ENCODE peak calls at places on chromosomes 6 and 20, in eight cellular contexts. U, X, Q, C, Y, A, T and O are unnamed samples.

GRCh38 chr6:168605964-168606363 is 165.0 kb downstream of the SMOC2 start:
- DNase-seq in Y (no peak), T (no peak), C (no peak), Q (peak), X (peak), U (no peak), A (no peak), O (no peak)

GRCh38 chr20:15802020-15802419 is 771.2 kb downstream of the KIF16B start:
- DNase-seq in X (no peak), A (no peak), T (no peak), C (no peak), U (no peak), Y (no peak), Q (no peak), O (no peak)

GRCh38 chr20:60256811-60257210 is 298.6 kb downstream of the CDH26 start:
- DNase-seq in Y (peak), X (no peak), U (no peak), C (no peak), Q (no peak), A (no peak), T (no peak), O (no peak)

GRCh38 chr20:50931306-50932015 is at the start of gene ADNP:
- DNase-seq in A (peak), Y (peak), X (peak), C (no peak), U (peak), Q (peak), T (peak), O (peak)

GRCh38 chr6:43945778-43946100 is 175.7 kb downstream of the VEGFA start:
- DNase-seq in A (no peak), T (no peak), Y (no peak), U (no peak), X (no peak), C (no peak), Q (no peak), O (no peak)

GRCh38 chr6:5411414-5411813 is 150.1 kb downstream of the FARS2 start:
- DNase-seq in C (no peak), X (no peak), U (no peak), Y (no peak), A (no peak), T (no peak), Q (no peak), O (no peak)

GRCh38 chr6:37210313-37210898 is 40.5 kb downstream of the PIM1 start:
- DNase-seq in Q (peak), Y (peak), U (peak), A (peak), T (peak), C (no peak), X (peak), O (peak)

GRCh38 chr6:106849676-106850332 is 124.7 kb downstream of the CD24 start:
- DNase-seq in Q (no peak), A (no peak), C (no peak), U (no peak), X (no peak), Y (no peak), T (peak), O (peak)

GRCh38 chr20:32902456-32903420 is 44.0 kb downstream of the EFCAB8 start:
- DNase-seq in C (no peak), X (peak), T (peak), A (no peak), Q (peak), U (peak), Y (peak), O (peak)

GRCh38 chr6:135880066-135880972 is 28.8 kb downstream of the PDE7B start:
- DNase-seq in X (no peak), Y (no peak), T (peak), U (peak), C (no peak), A (no peak), Q (no peak), O (peak)

GRCh38 chr20:53813728-53814459 is 220.3 kb upstream of the ZNF217 start:
- DNase-seq in T (no peak), Y (no peak), Q (no peak), C (no peak), U (no peak), X (no peak), A (no peak), O (no peak)

GRCh38 chr20:46600286-46600752 is 49.9 kb upstream of the OCSTAMP start:
- DNase-seq in Q (no peak), T (no peak), X (peak), Y (peak), U (no peak), C (no peak), A (no peak), O (no peak)

GRCh38 chr6:37674161-37674560 is 23.5 kb downstream of the MDGA1 start:
- DNase-seq in Y (no peak), U (no peak), C (no peak), A (no peak), X (no peak), Q (no peak), T (no peak), O (no peak)

GRCh38 chr20:63626424-63627128 is at the start of gene GMEB2:
- DNase-seq in Q (peak), T (peak), X (peak), U (peak), C (no peak), Y (peak), A (peak), O (peak)

GRCh38 chr6:15319677-15320076 is 73.8 kb downstream of the JARID2 start:
- DNase-seq in Q (no peak), X (no peak), A (no peak), Y (no peak), U (no peak), C (no peak), T (no peak), O (no peak)

GRCh38 chr6:110999634-111000270 is 17.9 kb downstream of the RPF2 start:
- DNase-seq in Y (no peak), A (no peak), T (no peak), X (peak), U (peak), C (no peak), Q (no peak), O (no peak)

GRCh38 chr6:35341557-35341956 is 801 bp upstream of the PPARD start:
- DNase-seq in C (no peak), T (no peak), Q (no peak), X (peak), A (no peak), U (no peak), Y (peak), O (no peak)

GRCh38 chr6:37860226-37860839 is 40.8 kb downstream of the ZFAND3 start:
- DNase-seq in A (no peak), C (no peak), T (no peak), Q (peak), U (peak), X (peak), Y (peak), O (no peak)

GRCh38 chr6:35611235-35611634 is 77.5 kb downstream of the FKBP5 start:
- DNase-seq in Q (no peak), C (no peak), Y (peak), T (no peak), X (no peak), U (peak), A (no peak), O (no peak)

GRCh38 chr20:47905628-47906487 is 120.6 kb upstream of the SULF2 start:
- DNase-seq in C (no peak), U (no peak), Q (no peak), T (no peak), X (no peak), A (no peak), Y (no peak), O (no peak)

GRCh38 chr6:111589366-111589765 is 16.3 kb downstream of the TRAF3IP2 start:
- DNase-seq in T (no peak), U (peak), C (no peak), X (peak), A (no peak), Q (peak), Y (no peak), O (no peak)

GRCh38 chr20:14360386-14360785 is 23.0 kb upstream of the FLRT3 start:
- DNase-seq in X (peak), U (no peak), T (no peak), Q (no peak), C (no peak), A (no peak), Y (no peak), O (no peak)

GRCh38 chr20:60340232-60340631 is 382.0 kb downstream of the CDH26 start:
- DNase-seq in X (no peak), T (no peak), A (no peak), Q (no peak), Y (no peak), U (no peak), C (no peak), O (no peak)

GRCh38 chr20:3093861-3094361 is 9.4 kb upstream of the AVP start:
- DNase-seq in Y (no peak), X (no peak), Q (no peak), T (no peak), C (no peak), A (no peak), U (no peak), O (no peak)

GRCh38 chr6:31058128-31058894 is 48.0 kb downstream of the MUC22 start:
- DNase-seq in A (no peak), C (no peak), U (peak), X (peak), Y (no peak), T (no peak), Q (peak), O (no peak)

GRCh38 chr6:170344631-170345576 is 38.3 kb downstream of the FAM120B start:
- DNase-seq in Y (peak), T (no peak), X (peak), C (no peak), A (no peak), U (peak), Q (no peak), O (no peak)

GRCh38 chr6:167721291-167721690 is 105.4 kb upstream of the AFDN start:
- DNase-seq in A (no peak), Q (no peak), U (no peak), T (no peak), C (no peak), Y (peak), X (no peak), O (no peak)

GRCh38 chr6:13480631-13481501 is 6.5 kb downstream of the GFOD1 start:
- DNase-seq in C (no peak), A (no peak), Q (peak), U (no peak), T (no peak), Y (no peak), X (peak), O (no peak)

GRCh38 chr20:48002517-48002970 is 217.3 kb upstream of the SULF2 start:
- DNase-seq in Y (no peak), Q (no peak), U (no peak), C (no peak), T (peak), X (no peak), A (no peak), O (peak)

GRCh38 chr6:13873288-13874190 is 51.2 kb upstream of the RNF182 start:
- DNase-seq in X (no peak), A (peak), Q (peak), Y (peak), C (no peak), U (no peak), T (peak), O (peak)

GRCh38 chr20:24607402-24607801 is 138.0 kb downstream of the SYNDIG1 start:
- DNase-seq in Y (peak), C (no peak), X (no peak), Q (no peak), A (no peak), T (no peak), U (no peak), O (no peak)

GRCh38 chr20:63404129-63405085 is 43.3 kb upstream of the CHRNA4 start:
- DNase-seq in A (no peak), Y (no peak), Q (no peak), U (no peak), T (no peak), C (no peak), X (no peak), O (no peak)

GRCh38 chr6:166936079-166936787 is 20.1 kb downstream of the RNASET2 start:
- DNase-seq in T (no peak), A (no peak), Q (no peak), Y (no peak), C (no peak), U (no peak), X (no peak), O (no peak)

DNA sequence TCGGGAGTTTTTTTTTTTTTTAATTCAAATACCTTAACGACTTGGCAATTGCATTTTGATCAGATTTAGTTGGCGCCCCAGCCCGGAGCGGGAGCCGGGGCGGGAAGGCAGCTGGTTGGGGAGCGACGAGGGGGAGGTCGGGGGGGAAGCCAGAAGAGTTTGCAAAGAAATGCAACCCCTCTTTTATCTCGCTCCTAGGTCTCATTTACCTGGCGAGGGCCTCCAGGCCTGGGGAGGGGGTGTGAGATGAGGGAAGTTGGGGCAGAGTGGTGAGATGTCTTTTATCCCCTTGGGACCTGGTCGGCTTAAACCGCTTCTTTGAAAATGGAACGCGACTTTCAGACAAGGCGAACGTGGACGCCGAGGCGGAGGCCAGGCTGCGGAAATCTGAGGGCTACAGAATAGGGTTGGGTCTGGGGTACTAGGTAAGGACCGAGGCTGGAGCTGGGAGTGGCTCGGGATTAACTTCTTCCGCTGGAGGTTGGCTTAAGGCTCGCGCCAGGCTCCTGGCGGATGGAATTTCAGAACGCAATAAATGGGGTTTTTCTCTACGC is 40.3 kb downstream of the NCR2 start:
- DNase-seq in U (no peak), Y (peak), T (no peak), X (no peak), A (no peak), C (no peak), Q (no peak), O (no peak)
- TF ChIP-seq CTCF in U (no peak), Y (peak), T (no peak), X (no peak), A (no peak), C (no peak), Q (no peak), O (no peak)

GRCh38 chr6:121321282-121321681 is 13.0 kb downstream of the TBC1D32 start:
- DNase-seq in A (no peak), Q (no peak), C (no peak), U (no peak), X (no peak), T (no peak), Y (no peak), O (no peak)

GRCh38 chr6:121314407-121315112 is 19.7 kb downstream of the TBC1D32 start:
- DNase-seq in Q (no peak), Y (no peak), A (no peak), X (no peak), U (no peak), T (no peak), C (no peak), O (no peak)

GRCh38 chr6:121319603-121320002 is 14.7 kb downstream of the TBC1D32 start:
- DNase-seq in X (no peak), C (no peak), T (no peak), A (no peak), Q (no peak), Y (no peak), U (no peak), O (no peak)

GRCh38 chr6:121319112-121319553 is 15.1 kb downstream of the TBC1D32 start:
- DNase-seq in T (peak), A (no peak), Y (peak), U (no peak), Q (no peak), X (peak), C (no peak), O (no peak)
- TF ChIP-seq CTCF in T (no peak), A (peak), Y (peak), U (peak), Q (no peak), X (peak), C (peak), O (no peak)

GRCh38 chr6:57190140-57190539 is 18.0 kb downstream of the BAG2 start:
- DNase-seq in C (no peak), U (peak), A (no peak), Q (no peak), Y (no peak), X (peak), T (no peak), O (no peak)
- TF ChIP-seq CTCF in C (peak), U (peak), A (no peak), Q (no peak), Y (peak), X (peak), T (no peak), O (no peak)

GRCh38 chr20:59040682-59041081 is 1.9 kb downstream of the PRELID3B start:
- DNase-seq in A (no peak), Q (no peak), Y (no peak), X (no peak), U (no peak), T (no peak), C (no peak), O (no peak)

GRCh38 chr20:59043698-59044097 is 1.1 kb upstream of the PRELID3B start:
- DNase-seq in C (no peak), Y (no peak), U (no peak), A (no peak), T (no peak), X (peak), Q (no peak), O (no peak)

GRCh38 chr20:59042796-59043621 is 423 bp upstream of the PRELID3B start:
- DNase-seq in T (peak), C (no peak), U (peak), Y (peak), Q (peak), X (peak), A (peak), O (peak)

GRCh38 chr20:59044295-59044694 is 1.7 kb upstream of the PRELID3B start:
- DNase-seq in U (no peak), T (no peak), Q (no peak), Y (no peak), X (no peak), A (no peak), C (no peak), O (no peak)

DNA sequence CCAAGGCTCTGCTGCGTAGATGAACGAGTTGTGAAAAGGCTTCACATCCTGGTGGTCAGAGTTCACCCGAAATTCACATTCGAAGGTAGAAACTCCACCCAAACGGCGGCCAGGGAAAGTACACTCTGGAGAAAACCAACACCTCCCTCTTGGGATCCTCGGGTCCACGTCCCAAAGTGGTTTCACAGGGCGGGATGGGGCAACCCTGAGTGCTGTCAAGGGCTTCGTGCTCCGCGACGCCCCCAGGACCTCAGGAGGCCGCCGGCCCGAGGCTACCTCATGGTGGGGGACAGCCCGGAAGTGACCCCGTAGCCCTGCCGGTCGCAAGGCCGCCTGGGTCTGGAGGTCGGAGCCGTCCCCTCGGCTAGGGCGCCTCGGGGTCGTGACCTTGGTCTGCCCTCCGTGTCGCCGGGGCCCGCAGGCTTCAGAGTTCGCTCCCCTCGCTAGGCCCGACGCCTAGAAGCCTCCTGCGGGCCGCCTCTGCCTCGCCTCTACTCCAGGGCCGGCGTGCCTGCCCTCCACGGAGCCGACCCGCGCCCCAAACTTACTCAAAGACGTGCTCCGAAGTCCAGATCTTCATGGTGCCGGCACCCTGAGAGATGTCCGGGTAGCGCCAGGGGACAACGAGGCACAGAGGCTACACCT is at the start of gene PRELID3B:
- DNase-seq in A (no peak), X (no peak), C (no peak), T (peak), U (peak), Q (peak), Y (no peak), O (peak)
- TF ChIP-seq CTCF in A (no peak), X (no peak), C (no peak), T (no peak), U (no peak), Q (no peak), Y (no peak), O (no peak)

GRCh38 chr6:160394654-160395035 is 46.5 kb downstream of the SLC22A3 start:
- DNase-seq in Y (peak), X (no peak), U (no peak), Q (peak), C (no peak), T (no peak), A (no peak), O (no peak)
- TF ChIP-seq CTCF in Y (no peak), X (no peak), U (no peak), Q (no peak), C (no peak), T (no peak), A (no peak), O (no peak)

GRCh38 chr6:45619994-45620471 is 242.3 kb upstream of the SUPT3H start:
- DNase-seq in Q (no peak), C (no peak), X (no peak), A (no peak), Y (no peak), U (peak), T (no peak), O (no peak)

GRCh38 chr6:45618259-45618658 is 240.5 kb upstream of the SUPT3H start:
- DNase-seq in Y (no peak), C (no peak), U (no peak), T (no peak), Q (no peak), X (no peak), A (no peak), O (no peak)

GRCh38 chr6:45616209-45616608 is 238.5 kb upstream of the SUPT3H start:
- DNase-seq in A (no peak), C (no peak), U (no peak), T (no peak), X (no peak), Y (no peak), Q (no peak), O (no peak)

GRCh38 chr6:45619211-45619760 is 241.6 kb upstream of the SUPT3H start:
- DNase-seq in Y (no peak), X (no peak), A (no peak), Q (no peak), C (no peak), U (no peak), T (no peak), O (no peak)

DNA sequence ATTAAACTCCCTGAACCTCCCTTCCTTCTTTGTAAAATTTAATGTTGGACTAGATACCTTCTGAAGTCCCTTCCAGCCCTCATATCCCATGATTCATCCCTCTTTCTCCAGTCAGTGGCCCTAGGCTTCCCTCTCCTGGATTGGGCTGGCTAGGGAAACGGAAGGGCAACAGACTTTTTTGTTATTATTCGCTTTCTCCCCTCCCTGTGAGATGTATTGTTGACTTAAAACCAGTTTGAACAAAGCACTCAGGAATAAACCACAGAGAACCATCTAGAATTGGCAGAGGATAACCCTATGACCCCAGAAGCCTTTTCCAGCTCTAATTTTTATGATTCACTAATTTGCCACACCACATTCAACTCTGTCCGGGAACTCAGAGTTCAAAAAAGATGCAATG is 239.7 kb upstream of the SUPT3H start:
- DNase-seq in X (peak), Y (no peak), T (no peak), A (no peak), U (no peak), C (no peak), Q (no peak), O (no peak)
- TF ChIP-seq CTCF in X (peak), Y (no peak), T (no peak), A (no peak), U (no peak), C (no peak), Q (no peak), O (no peak)